ENCODE peak calls at places on chromosomes 6 and 20, in six cellular contexts. One of them, this sample, is unnamed.
A peak's percentile ranks its signal among the peaks of the same experiment; 100 is the strongest.

GRCh38 chr6:161076211-161076677 is 84.7 kb downstream of the MAP3K4 start:
- DNase-seq in PC-3: no peak
- DNase-seq in esophagus muscularis mucosa: no peak
- DNase-seq in hepatocyte: no peak
- DNase-seq in GM23248: no peak
- DNase-seq in uterus: no peak
- DNase-seq in this sample: no peak

GRCh38 chr6:164151161-164151728 is 736.7 kb downstream of the QKI start:
- DNase-seq in PC-3: no peak
- DNase-seq in esophagus muscularis mucosa: no peak
- DNase-seq in hepatocyte: no peak
- DNase-seq in GM23248: no peak
- DNase-seq in uterus: no peak
- DNase-seq in this sample: no peak

GRCh38 chr6:154732824-154733609 is at the start of gene SCAF8:
- DNase-seq in PC-3: peak; percentile 83
- DNase-seq in esophagus muscularis mucosa: peak; percentile 93
- DNase-seq in hepatocyte: peak; percentile 94
- DNase-seq in GM23248: peak; percentile 93
- DNase-seq in uterus: peak; percentile 74
- DNase-seq in this sample: peak; percentile 92

GRCh38 chr6:139449611-139450000 is 75.2 kb upstream of the CITED2 start:
- DNase-seq in PC-3: peak; percentile 12
- DNase-seq in esophagus muscularis mucosa: no peak
- DNase-seq in hepatocyte: no peak
- DNase-seq in GM23248: peak; percentile 51
- DNase-seq in uterus: no peak
- DNase-seq in this sample: no peak

GRCh38 chr6:31386977-31387376 is 16.4 kb upstream of the MICA start:
- DNase-seq in PC-3: no peak
- DNase-seq in esophagus muscularis mucosa: no peak
- DNase-seq in hepatocyte: no peak
- DNase-seq in GM23248: no peak
- DNase-seq in uterus: no peak
- DNase-seq in this sample: peak; percentile 82

GRCh38 chr6:122114733-122115132 is 284.7 kb upstream of the HSF2 start:
- DNase-seq in PC-3: no peak
- DNase-seq in esophagus muscularis mucosa: no peak
- DNase-seq in hepatocyte: no peak
- DNase-seq in GM23248: no peak
- DNase-seq in uterus: no peak
- DNase-seq in this sample: no peak

GRCh38 chr20:49283176-49283702 is 5.4 kb upstream of the ZNFX1 start:
- DNase-seq in PC-3: no peak
- DNase-seq in esophagus muscularis mucosa: no peak
- DNase-seq in hepatocyte: no peak
- DNase-seq in GM23248: no peak
- DNase-seq in uterus: no peak
- DNase-seq in this sample: peak; percentile 43

GRCh38 chr6:99119109-99120031 is 171.6 kb upstream of the FBXL4 start:
- DNase-seq in PC-3: peak; percentile 57
- DNase-seq in esophagus muscularis mucosa: no peak
- DNase-seq in hepatocyte: peak; percentile 67
- DNase-seq in GM23248: peak; percentile 62
- DNase-seq in uterus: no peak
- DNase-seq in this sample: peak; percentile 74

GRCh38 chr6:163655217-163656121 is 241.0 kb downstream of the QKI start:
- DNase-seq in PC-3: no peak
- DNase-seq in esophagus muscularis mucosa: no peak
- DNase-seq in hepatocyte: no peak
- DNase-seq in GM23248: no peak
- DNase-seq in uterus: no peak
- DNase-seq in this sample: no peak

GRCh38 chr6:90222724-90223198 is 73.9 kb downstream of the BACH2 start:
- DNase-seq in PC-3: peak; percentile 89
- DNase-seq in esophagus muscularis mucosa: no peak
- DNase-seq in hepatocyte: peak; percentile 64
- DNase-seq in GM23248: peak; percentile 34
- DNase-seq in uterus: no peak
- DNase-seq in this sample: no peak

GRCh38 chr20:22430154-22430745 is 154.1 kb downstream of the FOXA2 start:
- DNase-seq in PC-3: peak; percentile 89
- DNase-seq in esophagus muscularis mucosa: no peak
- DNase-seq in hepatocyte: peak; percentile 32
- DNase-seq in GM23248: no peak
- DNase-seq in uterus: no peak
- DNase-seq in this sample: peak; percentile 88

GRCh38 chr6:53300656-53301551 is 47.8 kb downstream of the ELOVL5 start:
- DNase-seq in PC-3: no peak
- DNase-seq in esophagus muscularis mucosa: no peak
- DNase-seq in hepatocyte: no peak
- DNase-seq in GM23248: peak; percentile 45
- DNase-seq in uterus: no peak
- DNase-seq in this sample: no peak

GRCh38 chr6:126640921-126641320 is 301.0 kb downstream of the CENPW start:
- DNase-seq in PC-3: no peak
- DNase-seq in esophagus muscularis mucosa: no peak
- DNase-seq in hepatocyte: no peak
- DNase-seq in GM23248: no peak
- DNase-seq in uterus: no peak
- DNase-seq in this sample: no peak

GRCh38 chr6:7152467-7152866 is 44.7 kb downstream of the RREB1 start:
- DNase-seq in PC-3: peak; percentile 64
- DNase-seq in esophagus muscularis mucosa: no peak
- DNase-seq in hepatocyte: no peak
- DNase-seq in GM23248: no peak
- DNase-seq in uterus: no peak
- DNase-seq in this sample: peak; percentile 48

GRCh38 chr20:4717816-4718215 is 3.9 kb upstream of the PRND start:
- DNase-seq in PC-3: no peak
- DNase-seq in esophagus muscularis mucosa: no peak
- DNase-seq in hepatocyte: no peak
- DNase-seq in GM23248: peak; percentile 21
- DNase-seq in uterus: no peak
- DNase-seq in this sample: peak; percentile 35

GRCh38 chr20:31475472-31476312 is 604 bp downstream of the REM1 start:
- DNase-seq in PC-3: no peak
- DNase-seq in esophagus muscularis mucosa: no peak
- DNase-seq in hepatocyte: no peak
- DNase-seq in GM23248: no peak
- DNase-seq in uterus: no peak
- DNase-seq in this sample: peak; percentile 46

GRCh38 chr20:36971103-36971502 is 19.6 kb upstream of the SAMHD1 start:
- DNase-seq in PC-3: no peak
- DNase-seq in esophagus muscularis mucosa: no peak
- DNase-seq in hepatocyte: no peak
- DNase-seq in GM23248: no peak
- DNase-seq in uterus: no peak
- DNase-seq in this sample: no peak

GRCh38 chr6:45376310-45377040 is 1.3 kb downstream of the SUPT3H start:
- DNase-seq in PC-3: no peak
- DNase-seq in esophagus muscularis mucosa: no peak
- DNase-seq in hepatocyte: peak; percentile 24
- DNase-seq in GM23248: peak; percentile 74
- DNase-seq in uterus: no peak
- DNase-seq in this sample: no peak

GRCh38 chr6:45375449-45375848 is 2.3 kb downstream of the SUPT3H start:
- DNase-seq in PC-3: no peak
- DNase-seq in esophagus muscularis mucosa: no peak
- DNase-seq in hepatocyte: no peak
- DNase-seq in GM23248: peak; percentile 16
- DNase-seq in uterus: no peak
- DNase-seq in this sample: no peak

GRCh38 chr6:45377041-45377554 is 636 bp downstream of the SUPT3H start:
- DNase-seq in PC-3: peak; percentile 24
- DNase-seq in esophagus muscularis mucosa: peak; percentile 93
- DNase-seq in hepatocyte: no peak
- DNase-seq in GM23248: peak; percentile 58
- DNase-seq in uterus: no peak
- DNase-seq in this sample: no peak

GRCh38 chr6:45378324-45378926 is 691 bp upstream of the SUPT3H start:
- DNase-seq in PC-3: no peak
- DNase-seq in esophagus muscularis mucosa: no peak
- DNase-seq in hepatocyte: no peak
- DNase-seq in GM23248: peak; percentile 73
- DNase-seq in uterus: no peak
- DNase-seq in this sample: no peak

DNA sequence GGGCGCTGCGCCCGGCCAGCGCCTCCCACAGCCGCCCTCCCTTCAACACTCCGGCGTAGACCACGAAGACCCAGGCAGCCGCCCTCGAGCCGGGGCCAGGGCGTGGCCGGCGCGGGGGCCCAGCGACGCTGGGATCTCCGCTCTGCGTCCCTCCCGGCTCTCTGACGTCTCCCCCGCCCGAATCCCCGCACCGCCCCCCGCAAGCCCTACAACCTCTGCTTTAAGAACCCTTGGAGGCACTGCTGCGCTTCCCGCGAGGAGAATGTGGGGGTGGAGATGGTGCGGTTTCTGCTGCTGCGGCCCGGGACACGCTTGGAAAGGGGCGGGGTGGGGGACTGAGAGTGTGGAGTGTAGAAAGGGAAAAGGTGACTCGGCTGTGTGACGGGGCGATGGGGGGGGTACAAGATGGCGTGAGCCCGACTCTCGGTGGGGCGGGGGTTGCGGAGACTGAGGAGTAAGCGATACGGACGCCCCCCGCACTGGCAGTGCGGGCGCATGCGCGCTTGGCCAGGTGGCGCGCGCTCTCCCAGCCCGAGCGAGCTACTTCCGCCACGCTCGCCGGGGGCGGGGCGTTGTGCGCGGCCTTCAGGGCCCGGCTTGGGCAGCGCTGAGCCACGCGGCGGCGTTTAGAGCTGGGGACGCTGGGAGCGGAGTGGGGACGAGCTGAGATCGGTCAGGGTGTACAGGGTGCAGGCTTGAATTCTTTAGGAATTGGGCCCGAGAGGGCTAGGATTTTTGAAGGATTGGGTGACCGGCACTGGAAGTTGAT is at the start of gene SUPT3H:
- DNase-seq in PC-3: peak; percentile 97
- DNase-seq in esophagus muscularis mucosa: peak; percentile 95
- DNase-seq in hepatocyte: peak; percentile 98
- DNase-seq in GM23248: peak; percentile 97
- DNase-seq in uterus: peak; percentile 93
- DNase-seq in this sample: peak; percentile 96
- H3K27ac ChIP-seq in PC-3: peak within 1 kb of the TSS; percentile 90
- H3K27ac ChIP-seq in esophagus muscularis mucosa: peak within 1 kb of the TSS; percentile 93
- H3K27ac ChIP-seq in hepatocyte: peak within 1 kb of the TSS; percentile 100
- H3K27ac ChIP-seq in GM23248: peak within 1 kb of the TSS; percentile 91
- H3K27ac ChIP-seq in uterus: peak within 1 kb of the TSS; percentile 96
- H3K27ac ChIP-seq in this sample: peak within 1 kb of the TSS; percentile 96

DNA sequence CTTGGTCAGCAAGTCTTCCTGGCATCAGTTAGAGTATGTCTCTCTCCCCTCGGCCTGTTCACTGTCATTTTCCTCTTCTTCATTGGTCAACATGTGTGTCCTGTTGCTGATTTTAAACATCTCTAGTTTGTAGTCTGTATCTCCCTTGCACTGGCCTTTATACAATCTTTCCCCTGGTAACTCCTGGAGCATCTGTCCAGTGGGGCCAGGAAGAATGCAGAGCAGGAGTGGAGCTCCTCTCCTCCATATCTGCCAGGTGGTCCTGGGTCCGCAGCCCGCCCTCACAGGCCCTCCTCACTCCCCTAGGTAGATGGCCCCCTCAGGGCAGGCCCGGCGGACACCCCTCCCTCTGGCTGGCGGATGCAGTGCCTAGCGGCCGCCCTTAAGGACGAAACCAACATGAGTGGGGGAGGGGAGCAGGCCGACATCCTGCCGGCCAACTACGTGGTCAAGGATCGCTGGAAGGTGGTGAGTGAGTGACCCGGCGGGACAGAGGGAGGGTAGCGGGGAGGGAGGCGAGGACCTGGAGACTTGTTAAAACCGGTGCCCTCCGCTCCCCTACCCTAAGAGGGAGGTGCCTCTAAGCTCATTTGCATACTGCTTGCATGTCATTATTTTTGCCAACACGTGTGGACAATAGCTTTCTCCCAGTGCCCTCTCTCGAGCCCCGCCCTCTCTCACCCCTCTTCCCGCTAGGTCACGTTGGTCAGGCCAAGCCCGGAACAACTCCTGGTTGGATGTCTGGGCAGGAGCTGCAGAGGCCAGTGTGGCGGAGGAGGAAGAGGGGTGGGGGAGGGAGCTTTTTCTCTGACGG is 3.2 kb downstream of the TTBK1 start:
- DNase-seq in PC-3: no peak
- DNase-seq in esophagus muscularis mucosa: no peak
- DNase-seq in hepatocyte: peak; percentile 53
- DNase-seq in GM23248: no peak
- DNase-seq in uterus: no peak
- DNase-seq in this sample: peak; percentile 96
- H3K27me3 ChIP-seq in PC-3: peaks cover 30% of the 10 kb centered on the region
- H3K27me3 ChIP-seq in esophagus muscularis mucosa: peaks cover 17% of the 10 kb centered on the region
- H3K27me3 ChIP-seq in hepatocyte: peaks cover 57% of the 10 kb centered on the region
- H3K27me3 ChIP-seq in GM23248: peaks cover 76% of the 10 kb centered on the region
- H3K27me3 ChIP-seq in uterus: peaks cover 8% of the 10 kb centered on the region
- H3K27me3 ChIP-seq in this sample: peaks cover 69% of the 10 kb centered on the region

DNA sequence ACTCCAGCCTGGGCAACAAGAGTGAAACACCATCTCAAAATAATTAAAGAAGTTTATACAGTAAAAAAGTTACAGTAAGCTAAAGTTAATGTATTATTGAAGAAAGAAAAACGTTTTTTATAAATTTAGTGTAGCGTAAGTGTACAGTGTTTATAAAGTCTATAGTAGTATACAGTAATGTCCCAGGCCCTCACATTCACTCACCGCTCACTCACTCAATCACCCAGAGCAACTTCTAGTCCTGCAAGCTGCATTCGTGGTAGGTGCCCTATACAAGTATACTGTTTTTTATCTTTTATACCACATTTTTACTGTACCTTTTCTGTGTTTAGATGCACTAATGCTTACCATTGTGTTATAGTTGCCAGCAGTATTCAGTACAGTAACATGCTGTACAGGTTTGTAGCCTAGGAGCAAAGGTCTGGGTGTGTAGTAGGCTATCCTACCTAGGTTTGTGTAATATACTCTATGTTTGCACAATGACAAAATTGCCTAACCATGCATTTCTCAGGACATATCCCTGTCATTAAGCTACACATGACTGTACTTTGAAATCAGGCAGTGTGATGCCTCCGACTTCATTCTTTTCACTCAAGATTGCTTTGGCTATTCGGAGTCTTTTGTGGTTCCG is 16.7 kb downstream of the MGME1 start:
- DNase-seq in PC-3: peak; percentile 60
- DNase-seq in esophagus muscularis mucosa: no peak
- DNase-seq in hepatocyte: peak; percentile 68
- DNase-seq in GM23248: no peak
- DNase-seq in uterus: no peak
- DNase-seq in this sample: no peak
- H3K36me3 ChIP-seq in PC-3: peaks cover 13% of the 10 kb centered on the region
- H3K36me3 ChIP-seq in esophagus muscularis mucosa: peaks cover 5% of the 10 kb centered on the region
- H3K36me3 ChIP-seq in hepatocyte: no peaks in the 10 kb centered on the region
- H3K36me3 ChIP-seq in GM23248: no peaks in the 10 kb centered on the region
- H3K36me3 ChIP-seq in uterus: no peaks in the 10 kb centered on the region
- H3K36me3 ChIP-seq in this sample: peaks cover 49% of the 10 kb centered on the region

DNA sequence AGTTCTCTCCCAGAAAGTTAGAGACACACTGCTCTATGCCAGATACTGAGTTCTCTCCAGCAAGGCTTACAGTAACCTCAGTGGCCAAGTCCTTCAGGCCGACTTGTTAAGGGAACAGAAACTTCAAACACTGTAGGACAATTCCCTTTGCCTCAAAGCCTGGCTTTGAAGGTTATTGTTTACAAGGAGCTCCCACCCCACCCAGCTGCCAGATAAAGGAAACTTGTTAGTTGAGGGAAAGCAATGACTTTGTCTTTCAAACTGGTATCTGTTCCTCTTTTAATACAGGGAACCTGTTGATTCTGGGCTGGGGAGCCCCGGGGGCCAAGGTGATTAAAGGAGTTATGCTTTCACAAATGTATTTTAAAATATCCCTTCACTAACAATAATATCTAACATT is 27.7 kb upstream of the CDKN1A start:
- DNase-seq in PC-3: no peak
- DNase-seq in esophagus muscularis mucosa: no peak
- DNase-seq in hepatocyte: no peak
- DNase-seq in GM23248: no peak
- DNase-seq in uterus: no peak
- DNase-seq in this sample: peak; percentile 72
- H3K27ac ChIP-seq in PC-3: no peak overlapping the region
- H3K27ac ChIP-seq in esophagus muscularis mucosa: no peak overlapping the region
- H3K27ac ChIP-seq in hepatocyte: peak overlapping the region; percentile 29
- H3K27ac ChIP-seq in GM23248: no peak overlapping the region
- H3K27ac ChIP-seq in uterus: no peak overlapping the region
- H3K27ac ChIP-seq in this sample: no peak overlapping the region